ENCODE peak calls at places on chromosome 11, in four cellular contexts. D is IMR-90, O is A549, N is K562. Q is an unnamed sample.
A peak's percentile ranks its signal among the peaks of the same experiment; 100 is the strongest.

GRCh38 chr11:47923667-47924066 is 56.7 kb upstream of the PTPRJ start:
- DNase-seq in D (peak; percentile 51), N (no peak), O (no peak), Q (no peak)

GRCh38 chr11:118241191-118242098 is 10.7 kb downstream of the MPZL3 start:
- DNase-seq in D (no peak), N (peak; percentile 77), O (no peak), Q (no peak)

GRCh38 chr11:129268371-129268770 is 76.2 kb upstream of the ARHGAP32 start:
- DNase-seq in N (no peak), O (no peak), D (no peak), Q (no peak)

GRCh38 chr11:10930224-10930960 is 72.5 kb upstream of the ZBED5 start:
- DNase-seq in D (peak; percentile 33), O (no peak), N (no peak), Q (no peak)

GRCh38 chr11:10375280-10376048 is 70.6 kb downstream of the ADM start:
- DNase-seq in N (no peak), D (peak; percentile 95), O (no peak), Q (no peak)

GRCh38 chr11:17648528-17648927 is 70.8 kb upstream of the MYOD1 start:
- DNase-seq in O (no peak), D (no peak), N (no peak), Q (no peak)

GRCh38 chr11:78414321-78415051 is 3.1 kb downstream of the GAB2 start:
- DNase-seq in D (peak; percentile 43), N (peak; percentile 65), O (peak; percentile 44), Q (no peak)

GRCh38 chr11:10909141-10909883 is 51.5 kb upstream of the ZBED5 start:
- DNase-seq in D (peak; percentile 42), N (no peak), O (no peak), Q (no peak)

GRCh38 chr11:113670149-113670829 is 35.8 kb downstream of the TMPRSS5 start:
- DNase-seq in D (no peak), O (no peak), N (peak; percentile 30), Q (no peak)

GRCh38 chr11:75820636-75821035 is 5.6 kb downstream of the UVRAG start:
- DNase-seq in O (no peak), D (peak; percentile 62), N (no peak), Q (no peak)

GRCh38 chr11:355581-356458 is 13.5 kb upstream of the B4GALNT4 start:
- DNase-seq in O (peak; percentile 84), D (peak; percentile 94), N (peak; percentile 90), Q (peak; percentile 49)

GRCh38 chr11:350723-351255 is 18.5 kb upstream of the B4GALNT4 start:
- DNase-seq in O (no peak), N (peak; percentile 84), D (no peak), Q (peak; percentile 78)

GRCh38 chr11:353315-353857 is 15.9 kb upstream of the B4GALNT4 start:
- DNase-seq in N (peak; percentile 78), D (peak; percentile 77), O (no peak), Q (no peak)

GRCh38 chr11:352456-353180 is 16.7 kb upstream of the B4GALNT4 start:
- DNase-seq in D (no peak), O (no peak), N (no peak), Q (no peak)

GRCh38 chr11:351411-351810 is 17.9 kb upstream of the B4GALNT4 start:
- DNase-seq in O (no peak), D (no peak), N (no peak), Q (no peak)
- TF ChIP-seq ELK1 in O (no peak), D (no peak), N (no peak), Q (no peak)

GRCh38 chr11:16604784-16605439 is 133.5 kb upstream of the C11orf58 start:
- DNase-seq in O (peak; percentile 46), D (peak; percentile 35), N (peak; percentile 91), Q (no peak)
- TF ChIP-seq POLR2A in O (no peak), D (peak; percentile 51), N (no peak), Q (no peak)

DNA sequence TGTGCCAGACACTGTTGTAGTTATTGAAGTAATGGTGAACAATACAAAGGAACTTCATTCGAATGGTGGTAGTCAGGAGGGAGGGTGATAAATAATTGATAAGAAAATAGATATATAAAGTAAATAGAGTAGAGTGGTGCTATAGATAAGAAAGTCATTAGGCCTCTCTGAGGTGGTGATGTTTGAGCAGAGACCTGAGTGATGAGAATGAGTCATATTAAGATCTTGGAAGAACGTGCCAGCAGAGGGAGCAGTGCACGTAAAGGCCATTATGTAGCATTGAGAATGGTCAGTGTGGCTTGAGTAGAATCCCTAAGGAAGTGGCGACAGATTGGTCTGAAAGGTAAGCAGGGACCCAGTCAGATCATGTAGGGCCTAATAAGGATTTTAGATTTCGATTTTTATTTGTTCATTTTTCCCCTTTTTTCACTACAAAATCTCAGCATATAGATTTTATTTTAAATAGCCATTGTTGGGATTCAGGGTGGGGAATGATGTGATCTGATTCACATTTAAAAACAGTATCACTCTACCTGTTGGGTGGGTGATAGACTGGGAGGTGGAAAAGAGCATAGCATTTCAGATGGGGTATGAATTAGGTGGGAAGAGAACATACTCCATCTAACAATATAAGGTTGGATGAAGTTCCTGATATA is 44.7 kb downstream of the CCDC90B start:
- DNase-seq in N (peak; percentile 81), D (peak; percentile 77), O (peak; percentile 64), Q (no peak)
- TF ChIP-seq ELK1 in N (no peak), D (no peak), O (no peak), Q (no peak)

GRCh38 chr11:83161610-83162199 is 4.8 kb downstream of the PCF11 start:
- DNase-seq in N (no peak), D (no peak), O (no peak), Q (no peak)

GRCh38 chr11:83162377-83162776 is 5.4 kb downstream of the PCF11 start:
- DNase-seq in D (peak; percentile 16), O (no peak), N (no peak), Q (no peak)

GRCh38 chr11:83158965-83159900 is 2.3 kb downstream of the PCF11 start:
- DNase-seq in O (no peak), N (no peak), D (no peak), Q (no peak)

GRCh38 chr11:83158474-83158786 is 1.5 kb downstream of the PCF11 start:
- DNase-seq in D (no peak), N (no peak), O (no peak), Q (no peak)

DNA sequence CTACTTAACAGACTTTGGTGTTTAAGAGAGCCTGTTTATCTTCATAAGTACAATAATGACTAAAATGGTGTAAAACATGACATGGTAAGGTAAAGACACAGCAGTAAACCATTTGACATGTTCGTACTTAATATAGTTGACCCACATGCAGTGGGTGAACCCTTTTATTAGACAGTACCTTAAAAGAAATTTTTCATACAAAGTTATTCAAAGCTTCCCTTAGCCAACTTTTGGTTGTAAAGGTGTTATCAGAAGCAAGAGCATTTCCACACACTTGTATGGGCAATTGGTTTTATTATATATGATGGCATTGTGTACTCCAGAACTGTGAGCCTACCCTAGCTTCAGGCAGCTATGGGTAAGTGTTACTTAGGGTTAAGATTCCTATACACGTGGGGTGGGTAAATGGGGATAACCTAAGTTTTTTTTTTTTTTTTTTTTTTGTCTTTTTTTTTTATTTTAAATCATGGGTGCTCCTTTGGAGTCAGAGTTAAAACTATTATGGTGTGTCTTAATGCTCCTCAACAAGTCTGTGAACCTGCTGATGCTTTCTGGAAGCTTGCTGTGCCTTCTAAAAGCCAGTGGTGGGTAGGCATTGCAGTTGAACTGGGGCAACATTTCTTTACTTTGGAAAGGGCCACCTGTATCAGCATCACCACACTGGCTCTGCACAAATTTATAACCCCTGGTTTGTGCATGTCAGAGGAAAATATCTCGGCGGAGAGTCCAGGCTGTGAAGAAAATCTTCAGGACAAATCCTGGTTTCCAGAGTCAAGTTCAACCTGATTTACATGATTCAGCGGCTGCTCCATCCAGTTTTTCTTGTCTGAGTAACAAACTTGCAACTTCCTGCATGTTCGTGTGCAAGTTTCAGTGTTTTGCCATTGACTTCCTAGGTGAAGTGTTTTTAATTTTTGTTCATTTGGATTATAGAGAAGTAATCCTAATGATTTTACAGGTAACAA is 3.3 kb downstream of the PCF11 start:
- DNase-seq in N (no peak), D (peak; percentile 49), O (no peak), Q (no peak)
- TF ChIP-seq POLR2A in N (peak; percentile 48), D (peak; percentile 34), O (no peak), Q (peak; percentile 44)

GRCh38 chr11:122789916-122790315 is 48.4 kb upstream of the CRTAM start:
- DNase-seq in N (no peak), O (no peak), D (no peak), Q (no peak)

GRCh38 chr11:122784325-122785155 is 53.8 kb upstream of the CRTAM start:
- DNase-seq in N (no peak), O (no peak), D (peak; percentile 98), Q (no peak)

GRCh38 chr11:122788781-122789535 is 49.3 kb upstream of the CRTAM start:
- DNase-seq in D (no peak), N (no peak), O (no peak), Q (no peak)

GRCh38 chr11:122785156-122785605 is 53.1 kb upstream of the CRTAM start:
- DNase-seq in O (no peak), N (no peak), D (no peak), Q (no peak)

GRCh38 chr11:122786896-122787295 is 51.4 kb upstream of the CRTAM start:
- DNase-seq in O (no peak), D (no peak), N (no peak), Q (no peak)
- TF ChIP-seq ELK1 in O (no peak), D (no peak), N (no peak), Q (no peak)

GRCh38 chr11:13965337-13965736 is 2.8 kb downstream of the SPON1 start:
- DNase-seq in O (no peak), N (no peak), D (no peak), Q (no peak)
- TF ChIP-seq POLR2A in O (no peak), N (no peak), D (no peak), Q (no peak)

DNA sequence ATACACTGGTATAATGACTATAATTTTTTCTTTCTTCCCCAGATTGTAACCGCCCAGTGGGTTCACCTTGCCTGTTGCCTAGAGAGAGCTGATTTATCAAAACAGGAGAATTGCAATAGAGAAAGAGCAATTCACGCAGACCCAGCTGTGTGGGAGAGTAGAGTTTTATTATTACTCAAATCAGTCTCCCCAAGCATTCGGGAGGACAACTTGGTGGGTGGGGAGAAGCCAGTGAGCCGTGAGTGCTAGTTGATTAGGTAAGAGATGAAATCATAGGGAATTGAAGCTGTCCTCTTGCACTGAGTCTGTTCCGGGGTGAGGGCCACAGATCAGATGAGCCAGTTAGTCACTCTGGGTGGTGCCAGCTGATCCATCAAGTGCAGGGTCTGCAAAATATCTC is 73.2 kb downstream of the SLC35F2 start:
- DNase-seq in D (peak; percentile 17), N (peak; percentile 12), O (no peak), Q (no peak)
- TF ChIP-seq ELK1 in D (no peak), N (no peak), O (no peak), Q (no peak)

DNA sequence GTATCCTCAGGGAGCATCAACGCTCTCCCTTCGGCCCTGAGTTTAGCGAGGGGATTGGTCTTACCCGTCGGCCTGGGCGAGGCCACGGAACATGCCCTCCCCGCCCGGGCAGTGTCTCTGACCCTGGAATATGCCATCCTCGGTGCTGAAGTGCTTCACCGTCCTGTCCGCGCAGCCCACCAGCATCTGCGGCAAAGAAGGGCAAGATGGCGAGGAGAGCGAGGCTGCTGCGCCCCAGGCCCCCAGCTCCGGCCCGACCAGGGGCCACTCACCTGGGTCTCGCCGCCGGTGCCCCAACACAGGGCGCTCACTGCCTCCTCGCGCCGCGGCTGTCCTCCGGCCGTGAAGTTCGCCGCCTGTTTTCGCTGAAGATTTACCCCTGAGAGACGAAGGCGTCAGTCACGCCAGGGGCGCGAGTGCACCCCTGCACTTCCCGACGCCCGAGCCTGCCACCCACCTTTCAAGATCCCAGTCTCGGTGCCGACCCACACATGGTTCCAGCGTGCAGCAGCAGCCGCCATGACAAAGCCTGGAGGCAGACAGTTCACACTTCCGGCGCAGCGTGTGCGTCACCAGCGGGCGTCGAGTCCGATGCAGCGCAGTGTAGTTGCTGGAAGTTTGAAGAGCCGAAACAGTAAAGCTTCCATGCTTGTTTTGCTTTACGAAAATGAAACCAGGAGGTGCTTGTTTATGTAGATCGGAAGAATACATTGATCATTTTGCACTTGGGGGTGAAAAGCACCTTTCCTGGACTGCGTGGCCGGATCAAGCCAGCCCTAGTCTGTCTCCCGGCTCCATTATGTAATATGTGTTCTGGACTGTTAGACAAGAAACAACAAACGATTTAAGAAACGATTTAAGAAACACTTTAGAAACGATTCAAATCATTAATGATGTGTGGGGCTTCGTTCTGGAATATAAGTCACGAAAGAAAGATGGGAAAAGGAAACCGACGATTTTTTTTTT is at the start of gene WDR74:
- DNase-seq in N (peak; percentile 96), O (peak; percentile 84), D (peak; percentile 92), Q (peak; percentile 93)
- TF ChIP-seq POLR2A in N (peak; percentile 93), O (peak; percentile 97), D (peak; percentile 87), Q (peak; percentile 97)

Q was measured in GM12878.